ENCODE peak calls at places on chromosomes 6 and 20, in four cellular contexts. J is HepG2, O is H1, X is K562. G is an unnamed sample.

GRCh38 chr6:111503660-111504059 is 20.6 kb upstream of the REV3L start:
- DNase-seq in J (peak; percentile 35), O (no peak), X (no peak), G (no peak)

GRCh38 chr6:106118835-106119443 is 32.8 kb downstream of the PRDM1 start:
- DNase-seq in J (no peak), O (no peak), X (no peak), G (no peak)

GRCh38 chr6:85464260-85464644 is 14.4 kb downstream of the NT5E start:
- DNase-seq in J (no peak), O (no peak), X (no peak), G (no peak)

GRCh38 chr6:7045331-7045730 is 62.4 kb upstream of the RREB1 start:
- DNase-seq in J (no peak), O (no peak), X (no peak), G (no peak)

GRCh38 chr6:181049-181654 is 111.1 kb upstream of the DUSP22 start:
- DNase-seq in J (no peak), O (no peak), X (no peak), G (peak; percentile 65)

GRCh38 chr6:33165581-33166258 is 26.5 kb downstream of the COL11A2 start:
- DNase-seq in J (no peak), O (no peak), X (no peak), G (no peak)

GRCh38 chr20:40293740-40294139 is 395.3 kb downstream of the MAFB start:
- DNase-seq in J (no peak), O (no peak), X (no peak), G (no peak)

GRCh38 chr6:85490516-85491248 is 40.8 kb downstream of the NT5E start:
- DNase-seq in J (no peak), O (no peak), X (no peak), G (no peak)

GRCh38 chr20:3896302-3896701 is 7.1 kb downstream of the PANK2 start:
- DNase-seq in J (no peak), O (no peak), X (no peak), G (no peak)

GRCh38 chr6:106119991-106120390 is 33.9 kb downstream of the PRDM1 start:
- DNase-seq in J (no peak), O (no peak), X (no peak), G (no peak)

GRCh38 chr6:145247677-145248419 is 487.5 kb downstream of the EPM2A start:
- DNase-seq in J (no peak), O (peak; percentile 7), X (no peak), G (no peak)

GRCh38 chr6:24909281-24910216 is 26.2 kb downstream of the RIPOR2 start:
- DNase-seq in J (no peak), O (no peak), X (no peak), G (no peak)

GRCh38 chr6:13916230-13916944 is 8.4 kb upstream of the RNF182 start:
- DNase-seq in J (no peak), O (no peak), X (peak; percentile 33), G (no peak)

GRCh38 chr6:143803769-143804540 is 39.2 kb upstream of the LTV1 start:
- DNase-seq in J (no peak), O (no peak), X (no peak), G (no peak)

GRCh38 chr6:125031385-125031784 is 69.1 kb downstream of the RNF217 start:
- DNase-seq in J (no peak), O (no peak), X (no peak), G (no peak)

GRCh38 chr6:140379919-140380318 is 1005.5 kb upstream of the CITED2 start:
- DNase-seq in J (peak; percentile 81), O (no peak), X (no peak), G (no peak)

GRCh38 chr6:35602133-35602946 is 86.4 kb downstream of the FKBP5 start:
- DNase-seq in J (peak; percentile 35), O (no peak), X (no peak), G (no peak)

GRCh38 chr6:102581378-102582124 is 1188.0 kb downstream of the GRIK2 start:
- DNase-seq in J (no peak), O (no peak), X (no peak), G (no peak)

GRCh38 chr6:85452441-85452881 is 2.6 kb downstream of the NT5E start:
- DNase-seq in J (no peak), O (no peak), X (no peak), G (no peak)

GRCh38 chr6:30062471-30063178 is 1.6 kb downstream of the POLR1H start:
- DNase-seq in J (no peak), O (no peak), X (no peak), G (no peak)

DNA sequence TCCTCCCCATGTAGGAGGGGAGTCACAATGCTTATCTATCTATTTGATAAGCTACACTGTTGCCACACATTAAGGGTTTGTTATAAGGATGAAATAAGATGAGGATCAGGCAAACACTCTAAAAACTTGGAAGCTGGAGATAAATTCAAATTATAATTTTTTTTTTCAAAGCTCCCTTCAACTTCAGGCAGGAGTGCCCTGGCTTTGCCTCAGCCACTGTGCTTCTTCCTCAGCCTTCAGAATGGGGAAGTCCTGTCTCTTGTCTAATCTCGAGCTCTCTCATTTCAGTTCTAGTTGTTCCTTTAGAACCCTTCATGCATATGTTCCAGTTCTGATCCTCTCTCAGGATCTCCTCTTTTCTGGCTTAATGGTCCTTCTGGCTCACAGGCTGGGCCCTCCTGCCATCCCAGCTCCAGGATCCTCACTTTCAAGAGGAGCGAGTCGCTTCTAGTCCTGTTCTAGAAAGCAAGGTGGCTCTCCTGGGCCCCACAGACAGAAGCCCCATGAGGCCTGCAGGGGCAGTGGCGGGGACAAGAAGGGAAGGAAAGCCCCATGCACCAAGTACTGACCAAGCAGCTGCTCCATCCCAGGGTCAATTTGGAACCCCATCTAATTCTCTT is 164.3 kb downstream of the VEGFA start:
- DNase-seq in J (no peak), O (no peak), X (no peak), G (no peak)
- TF ChIP-seq RFX5 in J (no peak), O (no peak), X (no peak), G (no peak)

GRCh38 chr6:38755874-38756273 is 40.8 kb downstream of the DNAH8 start:
- DNase-seq in J (no peak), O (no peak), X (no peak), G (no peak)
- TF ChIP-seq SP1 in J (no peak), O (no peak), X (no peak), G (no peak)

GRCh38 chr6:100880901-100881706 is at the start of gene ASCC3:
- DNase-seq in J (peak; percentile 78), O (peak; percentile 73), X (peak; percentile 83), G (peak; percentile 63)

GRCh38 chr6:100879317-100879716 is 1.8 kb downstream of the ASCC3 start:
- DNase-seq in J (no peak), O (no peak), X (no peak), G (no peak)

GRCh38 chr6:100880149-100880900 is 804 bp downstream of the ASCC3 start:
- DNase-seq in J (peak; percentile 20), O (no peak), X (no peak), G (no peak)

GRCh38 chr6:100876251-100876650 is 4.9 kb downstream of the ASCC3 start:
- DNase-seq in J (no peak), O (no peak), X (no peak), G (no peak)

GRCh38 chr6:100877851-100878250 is 3.3 kb downstream of the ASCC3 start:
- DNase-seq in J (no peak), O (no peak), X (no peak), G (no peak)
- TF ChIP-seq RFX5 in J (no peak), O (no peak), X (no peak), G (no peak)

GRCh38 chr20:48157970-48158369 is 372.7 kb upstream of the SULF2 start:
- DNase-seq in J (no peak), O (no peak), X (no peak), G (no peak)
- TF ChIP-seq SP1 in J (no peak), O (no peak), X (no peak), G (no peak)

GRCh38 chr20:61252601-61253263 is 671 bp downstream of the CDH4 start:
- DNase-seq in J (no peak), O (no peak), X (no peak), G (no peak)

GRCh38 chr20:61253264-61253639 is 1.2 kb downstream of the CDH4 start:
- DNase-seq in J (no peak), O (no peak), X (no peak), G (no peak)

GRCh38 chr20:61249626-61250025 is 2.4 kb upstream of the CDH4 start:
- DNase-seq in J (no peak), O (no peak), X (no peak), G (no peak)

GRCh38 chr20:61253640-61254511 is 1.8 kb downstream of the CDH4 start:
- DNase-seq in J (no peak), O (no peak), X (no peak), G (no peak)

GRCh38 chr20:61251529-61252393 is at the start of gene CDH4:
- DNase-seq in J (no peak), O (no peak), X (no peak), G (no peak)
- TF ChIP-seq RFX5 in J (no peak), O (no peak), X (no peak), G (no peak)

GRCh38 chr6:127176175-127176574 is 57.7 kb downstream of the RSPO3 start:
- DNase-seq in J (no peak), O (no peak), X (no peak), G (no peak)

GRCh38 chr6:127177929-127178231 is 59.4 kb downstream of the RSPO3 start:
- DNase-seq in J (no peak), O (no peak), X (no peak), G (no peak)

GRCh38 chr6:127178746-127179145 is 60.3 kb downstream of the RSPO3 start:
- DNase-seq in J (no peak), O (no peak), X (no peak), G (no peak)

GRCh38 chr6:127180421-127180820 is 62.0 kb downstream of the RSPO3 start:
- DNase-seq in J (no peak), O (no peak), X (no peak), G (no peak)

GRCh38 chr6:127177030-127177928 is 58.8 kb downstream of the RSPO3 start:
- DNase-seq in J (no peak), O (no peak), X (no peak), G (no peak)
- TF ChIP-seq SP1 in J (no peak), O (no peak), X (no peak), G (no peak)

GRCh38 chr6:147392917-147393625 is 115.4 kb upstream of the SAMD5 start:
- DNase-seq in J (no peak), O (no peak), X (no peak), G (no peak)
- TF ChIP-seq RFX5 in J (no peak), O (no peak), X (no peak), G (no peak)

GRCh38 chr6:34331361-34332050 is 61.0 kb downstream of the NUDT3 start:
- DNase-seq in J (no peak), O (no peak), X (no peak), G (no peak)
- TF ChIP-seq SP1 in J (no peak), O (no peak), X (no peak), G (no peak)

GRCh38 chr6:166778776-166779175 is 151.7 kb upstream of the RPS6KA2 start:
- DNase-seq in J (no peak), O (no peak), X (no peak), G (no peak)

GRCh38 chr6:166776571-166776970 is 149.5 kb upstream of the RPS6KA2 start:
- DNase-seq in J (no peak), O (no peak), X (no peak), G (no peak)

GRCh38 chr6:166779381-166779780 is 152.3 kb upstream of the RPS6KA2 start:
- DNase-seq in J (no peak), O (no peak), X (no peak), G (no peak)

GRCh38 chr6:166777096-166777630 is 150.1 kb upstream of the RPS6KA2 start:
- DNase-seq in J (no peak), O (no peak), X (no peak), G (no peak)

GRCh38 chr6:166778046-166778445 is 151.0 kb upstream of the RPS6KA2 start:
- DNase-seq in J (no peak), O (no peak), X (no peak), G (no peak)
- TF ChIP-seq RFX5 in J (no peak), O (no peak), X (no peak), G (no peak)

GRCh38 chr20:64133951-64134407 is 26.6 kb upstream of the NPBWR2 start:
- DNase-seq in J (no peak), O (no peak), X (no peak), G (no peak)
- TF ChIP-seq SP1 in J (no peak), O (no peak), X (no peak), G (no peak)